ENCODE peak calls at places on chromosome 16, in five cellular contexts. G, C, Y, F and W are unnamed samples.

GRCh38 chr16:10983175-10983558 is 38.8 kb downstream of the CLEC16A start:
- DNase-seq in G (no peak), F (no peak), Y (no peak), C (no peak), W (no peak)

GRCh38 chr16:3922241-3922640 is 41.7 kb upstream of the CREBBP start:
- DNase-seq in C (no peak), G (no peak), F (no peak), Y (no peak), W (no peak)

GRCh38 chr16:15639061-15639568 is 3.8 kb downstream of the MARF1 start:
- DNase-seq in G (peak), F (no peak), Y (no peak), C (no peak), W (no peak)

GRCh38 chr16:15985144-15985543 is 35.7 kb downstream of the ABCC1 start:
- DNase-seq in F (no peak), G (no peak), Y (no peak), C (no peak), W (no peak)

GRCh38 chr16:10885246-10885645 is 8.2 kb downstream of the CIITA start:
- DNase-seq in Y (no peak), C (no peak), F (no peak), G (no peak), W (no peak)

GRCh38 chr16:57526498-57526897 is 9.9 kb downstream of the CCDC102A start:
- DNase-seq in F (no peak), Y (no peak), C (no peak), G (no peak), W (no peak)

GRCh38 chr16:12573730-12574383 is 229.8 kb downstream of the CPPED1 start:
- DNase-seq in C (peak), Y (no peak), G (no peak), F (peak), W (no peak)

GRCh38 chr16:70510216-70510615 is 13.1 kb downstream of the COG4 start:
- DNase-seq in G (no peak), Y (no peak), F (no peak), C (no peak), W (no peak)

GRCh38 chr16:78184554-78185183 is 85.2 kb downstream of the WWOX start:
- DNase-seq in F (no peak), C (no peak), Y (no peak), G (no peak), W (no peak)

GRCh38 chr16:70665113-70665694 is 18.8 kb downstream of the IL34 start:
- DNase-seq in F (no peak), G (no peak), C (no peak), Y (no peak), W (no peak)

GRCh38 chr16:14562691-14563491 is 67.2 kb downstream of the PARN start:
- DNase-seq in C (peak), F (peak), G (no peak), Y (no peak), W (no peak)
- TF ChIP-seq CTCF in C (no peak), F (no peak), G (no peak), Y (no peak), W (no peak)

GRCh38 chr16:86939609-86940008 is 361.3 kb downstream of the FOXL1 start:
- DNase-seq in F (no peak), G (no peak), Y (no peak), C (no peak), W (no peak)

GRCh38 chr16:86945166-86945900 is 367.0 kb downstream of the FOXL1 start:
- DNase-seq in G (no peak), C (no peak), Y (no peak), F (no peak), W (no peak)

GRCh38 chr16:86941731-86942468 is 363.6 kb downstream of the FOXL1 start:
- DNase-seq in G (no peak), F (no peak), C (no peak), Y (no peak), W (no peak)

GRCh38 chr16:86946396-86946795 is 368.0 kb downstream of the FOXL1 start:
- DNase-seq in C (no peak), F (no peak), G (no peak), Y (no peak), W (no peak)

GRCh38 chr16:86942469-86943175 is 364.3 kb downstream of the FOXL1 start:
- DNase-seq in Y (peak), F (no peak), C (no peak), G (no peak), W (no peak)
- H3K4me3 ChIP-seq in Y (no peak), F (no peak), C (no peak), G (no peak), W (no peak)

GRCh38 chr16:79213214-79213613 is 387.3 kb downstream of the MAF start:
- DNase-seq in C (no peak), Y (no peak), F (no peak), G (no peak), W (no peak)

GRCh38 chr16:79212114-79212791 is 388.3 kb downstream of the MAF start:
- DNase-seq in C (no peak), Y (no peak), F (no peak), G (no peak), W (no peak)

GRCh38 chr16:79218358-79218757 is 382.2 kb downstream of the MAF start:
- DNase-seq in G (no peak), C (no peak), F (no peak), Y (no peak), W (no peak)

GRCh38 chr16:79217375-79218011 is 383.0 kb downstream of the MAF start:
- DNase-seq in Y (no peak), G (no peak), F (no peak), C (no peak), W (no peak)

DNA sequence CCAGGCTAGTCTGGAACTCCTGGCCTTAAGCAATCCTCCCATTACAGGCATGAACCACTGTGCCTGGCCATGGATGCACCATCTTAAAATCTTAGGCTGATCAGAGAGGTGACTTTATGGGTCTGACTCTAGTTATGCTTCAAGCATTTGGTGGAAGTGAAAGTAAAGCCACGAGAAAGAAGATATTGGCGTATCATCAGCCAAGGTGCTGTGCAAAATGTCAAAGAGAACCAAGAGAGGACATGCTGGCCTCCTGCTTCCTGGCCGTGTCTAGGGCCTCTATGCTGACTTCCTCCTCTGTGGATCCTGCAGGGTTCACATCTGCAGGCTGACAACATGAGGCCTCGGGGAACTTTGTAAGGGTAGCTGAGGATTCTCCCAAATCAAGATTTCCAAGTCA is 385.2 kb downstream of the MAF start:
- DNase-seq in G (no peak), F (no peak), C (no peak), Y (no peak), W (no peak)
- TF ChIP-seq CTCF in G (no peak), F (no peak), C (no peak), Y (no peak), W (no peak)

GRCh38 chr16:74797414-74797813 is 22.8 kb upstream of the FA2H start:
- DNase-seq in F (no peak), C (no peak), G (no peak), Y (no peak), W (no peak)
- H3K4me3 ChIP-seq in F (no peak), C (no peak), G (no peak), Y (no peak), W (no peak)

GRCh38 chr16:75102595-75102994 is 14.0 kb downstream of the LDHD start:
- DNase-seq in G (no peak), Y (no peak), F (no peak), C (no peak), W (no peak)

GRCh38 chr16:75099075-75099667 is 17.4 kb downstream of the LDHD start:
- DNase-seq in F (no peak), C (no peak), Y (no peak), G (no peak), W (no peak)

GRCh38 chr16:75097191-75097761 is 19.3 kb downstream of the LDHD start:
- DNase-seq in Y (no peak), F (no peak), C (no peak), G (no peak), W (no peak)

GRCh38 chr16:75097941-75098897 is 18.4 kb downstream of the LDHD start:
- DNase-seq in F (no peak), Y (no peak), G (no peak), C (no peak), W (no peak)

GRCh38 chr16:75099738-75100615 is 16.6 kb downstream of the LDHD start:
- DNase-seq in G (no peak), Y (no peak), F (no peak), C (no peak), W (no peak)
- TF ChIP-seq CTCF in G (no peak), Y (no peak), F (no peak), C (no peak), W (no peak)